ENCODE peak calls at places on chromosome 19, in four cellular contexts. One of them, this sample, is unnamed.

GRCh38 chr19:15631817-15632216 is 8.9 kb upstream of the CYP4F3 start:
- DNase-seq in nephron progenitor cell: no peak
- DNase-seq in RWPE1: peak
- DNase-seq in endodermal cell: peak
- DNase-seq in this sample: peak

GRCh38 chr19:16660763-16661479 is at the start of gene TMEM38A:
- DNase-seq in nephron progenitor cell: peak
- DNase-seq in RWPE1: peak
- DNase-seq in endodermal cell: peak
- DNase-seq in this sample: peak

GRCh38 chr19:35856546-35857149 is at the start of gene KIRREL2:
- DNase-seq in nephron progenitor cell: peak
- DNase-seq in RWPE1: no peak
- DNase-seq in endodermal cell: peak
- DNase-seq in this sample: peak

GRCh38 chr19:39074205-39074692 is 9.9 kb upstream of the ACP7 start:
- DNase-seq in nephron progenitor cell: no peak
- DNase-seq in RWPE1: no peak
- DNase-seq in endodermal cell: no peak
- DNase-seq in this sample: no peak

GRCh38 chr19:12052057-12052570 is 647 bp downstream of the ZNF878 start:
- DNase-seq in nephron progenitor cell: no peak
- DNase-seq in RWPE1: peak
- DNase-seq in endodermal cell: no peak
- DNase-seq in this sample: no peak

GRCh38 chr19:39641773-39642172 is 13.9 kb upstream of the LGALS16 start:
- DNase-seq in nephron progenitor cell: no peak
- DNase-seq in RWPE1: no peak
- DNase-seq in endodermal cell: no peak
- DNase-seq in this sample: no peak

GRCh38 chr19:31140717-31141116 is 208.5 kb downstream of the TSHZ3 start:
- DNase-seq in nephron progenitor cell: no peak
- DNase-seq in RWPE1: no peak
- DNase-seq in endodermal cell: no peak
- DNase-seq in this sample: no peak

GRCh38 chr19:11881151-11881800 is 6.3 kb upstream of the ZNF69 start:
- DNase-seq in nephron progenitor cell: peak
- DNase-seq in RWPE1: peak
- DNase-seq in endodermal cell: peak
- DNase-seq in this sample: peak

GRCh38 chr19:27392027-27392632 is 1820.8 kb downstream of the UQCRFS1 start:
- DNase-seq in nephron progenitor cell: no peak
- DNase-seq in RWPE1: no peak
- DNase-seq in endodermal cell: peak
- DNase-seq in this sample: no peak

GRCh38 chr19:46924874-46925547 is 64.2 kb downstream of the ARHGAP35 start:
- DNase-seq in nephron progenitor cell: no peak
- DNase-seq in RWPE1: peak
- DNase-seq in endodermal cell: no peak
- DNase-seq in this sample: peak

GRCh38 chr19:29524912-29525870 is 603 bp upstream of the VSTM2B start:
- DNase-seq in nephron progenitor cell: peak
- DNase-seq in RWPE1: no peak
- DNase-seq in endodermal cell: peak
- DNase-seq in this sample: no peak

GRCh38 chr19:43504426-43505185 is at the start of gene PHLDB3:
- DNase-seq in nephron progenitor cell: peak
- DNase-seq in RWPE1: no peak
- DNase-seq in endodermal cell: no peak
- DNase-seq in this sample: peak

GRCh38 chr19:19782783-19783182 is 38.8 kb downstream of the ZNF506 start:
- DNase-seq in nephron progenitor cell: no peak
- DNase-seq in RWPE1: no peak
- DNase-seq in endodermal cell: no peak
- DNase-seq in this sample: no peak

GRCh38 chr19:58150328-58150921 is at the start of gene ZNF329:
- DNase-seq in nephron progenitor cell: peak
- DNase-seq in RWPE1: peak
- DNase-seq in endodermal cell: peak
- DNase-seq in this sample: peak
- TF ChIP-seq CTCF in nephron progenitor cell: no peak
- TF ChIP-seq CTCF in RWPE1: no peak
- TF ChIP-seq CTCF in endodermal cell: no peak
- TF ChIP-seq CTCF in this sample: no peak

GRCh38 chr19:55675661-55676354 is 782 bp downstream of the EPN1 start:
- DNase-seq in nephron progenitor cell: no peak
- DNase-seq in RWPE1: no peak
- DNase-seq in endodermal cell: no peak
- DNase-seq in this sample: no peak

GRCh38 chr19:55676889-55677505 is 2.0 kb downstream of the EPN1 start:
- DNase-seq in nephron progenitor cell: no peak
- DNase-seq in RWPE1: no peak
- DNase-seq in endodermal cell: no peak
- DNase-seq in this sample: no peak

GRCh38 chr19:55677572-55678028 is 2.6 kb downstream of the EPN1 start:
- DNase-seq in nephron progenitor cell: no peak
- DNase-seq in RWPE1: no peak
- DNase-seq in endodermal cell: no peak
- DNase-seq in this sample: no peak

GRCh38 chr19:55674841-55675660 is at the start of gene EPN1:
- DNase-seq in nephron progenitor cell: peak
- DNase-seq in RWPE1: peak
- DNase-seq in endodermal cell: peak
- DNase-seq in this sample: peak

GRCh38 chr19:55676384-55676783 is 1.4 kb downstream of the EPN1 start:
- DNase-seq in nephron progenitor cell: no peak
- DNase-seq in RWPE1: no peak
- DNase-seq in endodermal cell: no peak
- DNase-seq in this sample: no peak
- TF ChIP-seq CTCF in nephron progenitor cell: no peak
- TF ChIP-seq CTCF in RWPE1: peak
- TF ChIP-seq CTCF in endodermal cell: no peak
- TF ChIP-seq CTCF in this sample: no peak

DNA sequence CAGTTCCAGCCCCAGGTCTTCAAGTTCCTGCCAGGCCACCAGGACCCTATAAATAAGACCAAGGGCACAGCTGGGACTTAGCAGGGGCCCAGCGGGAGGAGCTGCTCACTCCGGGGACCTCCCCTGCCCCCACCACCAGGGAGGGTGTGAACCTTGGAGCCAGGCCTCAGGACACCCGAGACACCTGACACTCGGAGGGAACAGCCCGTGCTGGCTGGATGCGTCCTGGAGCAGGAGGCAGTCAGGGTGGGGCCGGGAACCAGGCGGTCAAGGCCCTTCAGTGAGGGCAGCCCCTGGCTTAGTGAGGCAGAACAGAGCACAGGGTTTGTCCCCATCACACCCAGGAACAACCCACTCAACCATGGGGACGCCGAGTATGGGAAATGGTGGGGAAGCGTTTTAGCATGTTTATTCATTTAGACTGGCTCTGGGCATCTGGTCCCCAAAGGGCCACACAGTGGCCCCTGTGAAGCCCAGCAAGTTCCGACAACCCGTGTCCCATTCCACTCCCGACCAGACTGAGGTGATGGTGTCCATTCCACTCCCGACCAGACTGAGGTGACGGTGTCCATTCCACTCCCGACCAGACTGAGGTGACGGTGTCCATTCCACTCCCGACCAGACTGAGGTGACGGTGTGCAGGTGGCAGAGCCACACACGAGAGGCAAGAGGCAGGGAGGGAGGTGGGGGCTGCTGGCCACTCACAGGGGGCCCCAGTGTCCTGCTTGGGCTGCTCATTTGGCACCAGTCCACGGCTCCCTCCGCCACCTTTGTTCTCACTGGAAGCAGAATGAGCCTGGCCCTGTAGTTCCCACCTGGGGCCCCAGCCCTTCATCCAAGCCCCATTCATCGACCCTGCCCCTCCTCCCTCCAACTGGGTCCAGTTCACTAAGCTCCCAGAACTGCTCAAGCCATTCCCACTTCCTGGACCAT is 2.2 kb upstream of the MIDN start:
- DNase-seq in nephron progenitor cell: peak
- DNase-seq in RWPE1: no peak
- DNase-seq in endodermal cell: peak
- DNase-seq in this sample: no peak
- TF ChIP-seq CTCF in nephron progenitor cell: no peak
- TF ChIP-seq CTCF in RWPE1: no peak
- TF ChIP-seq CTCF in endodermal cell: no peak
- TF ChIP-seq CTCF in this sample: no peak

DNA sequence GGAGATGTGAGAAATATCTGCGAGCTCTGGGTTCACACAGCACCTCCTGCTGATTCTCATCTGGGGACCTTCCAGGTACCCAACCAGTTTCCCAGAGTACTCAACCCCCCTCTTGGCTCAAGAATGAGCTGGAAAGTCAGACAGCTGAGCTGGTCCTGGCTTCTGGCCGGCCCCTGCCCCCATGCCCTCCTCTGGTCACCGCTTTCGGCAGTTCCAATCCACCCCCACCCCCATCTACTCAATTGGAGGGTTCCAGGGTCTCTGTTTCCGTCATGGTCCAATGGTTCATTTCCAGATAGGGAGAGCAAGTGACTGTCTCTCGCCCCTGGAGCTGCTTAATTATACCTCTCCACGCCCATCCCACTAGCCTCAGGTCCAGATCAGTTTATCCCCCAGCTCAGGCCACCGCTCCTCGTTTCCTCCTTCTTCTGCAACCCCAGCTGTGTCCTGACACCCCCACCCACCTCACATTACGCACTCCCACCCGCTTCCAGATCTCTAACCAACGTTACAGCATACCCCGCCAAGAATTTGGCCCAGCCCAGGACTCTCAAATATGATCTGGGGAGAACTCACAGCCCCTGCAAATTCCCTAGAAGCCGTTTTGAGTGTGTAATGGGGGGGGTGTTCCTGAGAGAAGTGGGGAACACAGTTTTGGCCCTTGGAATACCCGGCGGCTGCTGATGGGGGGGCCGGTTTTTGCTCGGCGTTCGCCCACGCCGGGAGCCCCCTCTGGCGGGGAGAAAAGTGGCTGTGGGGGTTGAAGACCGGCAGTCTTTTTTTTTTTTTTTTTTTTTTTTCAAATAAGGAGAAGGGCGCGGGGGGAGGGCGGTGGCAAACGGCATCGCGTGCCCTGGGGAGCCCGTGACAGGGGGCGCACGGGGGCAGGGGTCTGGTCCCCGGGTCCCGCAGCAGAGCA is 1.8 kb upstream of the PDE4A start:
- DNase-seq in nephron progenitor cell: peak
- DNase-seq in RWPE1: no peak
- DNase-seq in endodermal cell: peak
- DNase-seq in this sample: no peak
- TF ChIP-seq CTCF in nephron progenitor cell: no peak
- TF ChIP-seq CTCF in RWPE1: no peak
- TF ChIP-seq CTCF in endodermal cell: no peak
- TF ChIP-seq CTCF in this sample: peak

GRCh38 chr19:55654323-55654832 is 457 bp upstream of the U2AF2 start:
- DNase-seq in nephron progenitor cell: peak
- DNase-seq in RWPE1: peak
- DNase-seq in endodermal cell: peak
- DNase-seq in this sample: peak
- TF ChIP-seq CTCF in nephron progenitor cell: no peak
- TF ChIP-seq CTCF in RWPE1: no peak
- TF ChIP-seq CTCF in endodermal cell: no peak
- TF ChIP-seq CTCF in this sample: no peak

DNA sequence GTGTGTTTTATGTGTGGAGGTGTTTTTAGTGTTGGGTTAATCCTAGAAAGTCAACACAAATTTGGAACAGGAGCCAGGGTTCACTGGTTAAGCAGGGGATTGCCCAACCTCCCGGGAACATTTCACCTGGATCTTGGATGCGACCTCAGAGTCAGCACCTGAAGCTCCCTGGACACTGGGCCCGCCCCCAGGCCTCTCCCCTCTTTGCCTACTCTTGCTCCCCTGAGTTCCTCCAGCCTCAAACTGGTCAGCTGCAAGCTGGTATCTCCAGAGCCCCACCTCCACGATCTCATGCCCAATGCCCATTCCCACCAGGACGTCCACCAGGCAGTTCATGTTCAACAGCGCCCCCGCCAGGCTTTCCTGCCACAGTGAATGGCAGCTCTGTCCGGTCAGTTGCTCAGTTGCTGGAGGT is 9.7 kb downstream of the HSD17B14 start:
- DNase-seq in nephron progenitor cell: no peak
- DNase-seq in RWPE1: no peak
- DNase-seq in endodermal cell: peak
- DNase-seq in this sample: no peak
- TF ChIP-seq CTCF in nephron progenitor cell: no peak
- TF ChIP-seq CTCF in RWPE1: no peak
- TF ChIP-seq CTCF in endodermal cell: peak
- TF ChIP-seq CTCF in this sample: no peak

GRCh38 chr19:49761249-49761624 is 1.9 kb downstream of the TSKS start:
- DNase-seq in nephron progenitor cell: no peak
- DNase-seq in RWPE1: no peak
- DNase-seq in endodermal cell: no peak
- DNase-seq in this sample: no peak

GRCh38 chr19:49764341-49764740 is 1.2 kb upstream of the TSKS start:
- DNase-seq in nephron progenitor cell: no peak
- DNase-seq in RWPE1: no peak
- DNase-seq in endodermal cell: no peak
- DNase-seq in this sample: no peak

GRCh38 chr19:49758292-49758691 is 4.8 kb downstream of the TSKS start:
- DNase-seq in nephron progenitor cell: no peak
- DNase-seq in RWPE1: peak
- DNase-seq in endodermal cell: peak
- DNase-seq in this sample: no peak

GRCh38 chr19:49763230-49763629 is at the start of gene TSKS:
- DNase-seq in nephron progenitor cell: no peak
- DNase-seq in RWPE1: no peak
- DNase-seq in endodermal cell: no peak
- DNase-seq in this sample: no peak

DNA sequence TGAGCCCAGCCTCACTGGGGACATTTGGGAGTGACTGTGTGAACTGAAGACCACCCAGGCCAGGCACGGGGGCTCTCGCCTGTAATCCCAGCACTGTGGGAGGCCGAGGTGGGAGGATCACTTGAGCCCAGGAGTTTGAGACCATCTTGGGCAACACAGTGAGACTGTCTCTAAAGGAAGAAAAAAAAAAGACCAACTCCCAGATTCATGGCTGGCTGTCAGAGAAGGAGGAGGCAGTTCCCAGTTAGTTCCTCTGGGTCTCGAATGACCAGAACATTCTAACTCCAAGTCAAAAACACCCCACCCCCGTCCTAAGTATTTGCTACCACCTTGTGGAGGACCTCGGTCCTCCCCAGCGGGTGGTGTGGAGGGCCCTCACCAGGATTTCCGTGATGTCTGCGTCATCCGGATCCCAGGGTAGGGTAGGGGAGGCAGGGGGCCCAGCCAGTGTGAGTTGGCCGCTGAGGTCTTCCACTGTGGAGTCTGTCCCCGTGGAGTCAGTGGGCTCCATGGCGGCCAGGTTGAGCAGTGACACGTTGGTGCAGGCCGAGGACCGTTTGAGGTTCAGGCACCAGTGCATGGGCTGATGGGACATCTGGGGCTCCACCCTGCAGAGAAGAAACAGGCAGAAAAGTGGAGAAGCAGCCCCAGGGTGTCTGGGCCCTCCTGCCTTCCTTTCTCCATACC is 1.3 kb downstream of the TSKS start:
- DNase-seq in nephron progenitor cell: no peak
- DNase-seq in RWPE1: no peak
- DNase-seq in endodermal cell: peak
- DNase-seq in this sample: no peak
- TF ChIP-seq CTCF in nephron progenitor cell: no peak
- TF ChIP-seq CTCF in RWPE1: no peak
- TF ChIP-seq CTCF in endodermal cell: peak
- TF ChIP-seq CTCF in this sample: peak

This sample was measured in GM13977.